ENCODE peak calls at places on chromosomes 6 and 20, in seven cellular contexts. I is A172; W is effector memory CD8-positive, alpha-beta T cell; M is GM04504; V is SK-N-SH; K is CD4-positive, alpha-beta T cell; P is Daoy. S is an unnamed sample.

GRCh38 chr6:148790404-148790803 is 43.6 kb downstream of the UST start:
- DNase-seq in I (no peak), W (no peak), M (no peak), V (no peak), K (no peak), P (no peak), S (no peak)

GRCh38 chr6:140684776-140685550 is 1310.5 kb upstream of the CITED2 start:
- DNase-seq in I (no peak), W (no peak), M (no peak), V (no peak), K (no peak), P (no peak), S (no peak)

GRCh38 chr20:58651823-58652605 is 931 bp downstream of the STX16 start:
- DNase-seq in I (peak; percentile 70), W (peak; percentile 51), M (peak; percentile 31), V (peak; percentile 69), K (peak; percentile 54), P (peak; percentile 63), S (peak; percentile 67)

GRCh38 chr20:36717657-36718056 is 28.2 kb downstream of the NDRG3 start:
- DNase-seq in I (no peak), W (no peak), M (no peak), V (no peak), K (no peak), P (no peak), S (no peak)

GRCh38 chr6:37059344-37060194 is 54.1 kb downstream of the FGD2 start:
- DNase-seq in I (peak; percentile 97), W (no peak), M (peak; percentile 94), V (no peak), K (no peak), P (peak; percentile 98), S (no peak)

GRCh38 chr6:74343804-74344203 is 647.8 kb downstream of the CD109 start:
- DNase-seq in I (no peak), W (no peak), M (no peak), V (peak; percentile 1), K (no peak), P (no peak), S (peak; percentile 31)

GRCh38 chr6:13044390-13044789 is 283.9 kb downstream of the TBC1D7 start:
- DNase-seq in I (peak; percentile 77), W (no peak), M (no peak), V (no peak), K (no peak), P (peak; percentile 63), S (no peak)

GRCh38 chr20:17436664-17437063 is 94.5 kb downstream of the BFSP1 start:
- DNase-seq in I (no peak), W (no peak), M (no peak), V (no peak), K (no peak), P (no peak), S (no peak)

GRCh38 chr6:52539607-52540006 is 37.3 kb downstream of the TRAM2 start:
- DNase-seq in I (peak; percentile 63), W (no peak), M (peak; percentile 73), V (no peak), K (no peak), P (peak; percentile 63), S (no peak)

GRCh38 chr20:34578521-34579147 is 20.1 kb downstream of the MAP1LC3A start:
- DNase-seq in I (no peak), W (no peak), M (no peak), V (no peak), K (no peak), P (no peak), S (no peak)

GRCh38 chr6:144190593-144190992 is 40.3 kb downstream of the STX11 start:
- DNase-seq in I (peak; percentile 42), W (no peak), M (peak; percentile 29), V (no peak), K (no peak), P (peak; percentile 33), S (no peak)

GRCh38 chr6:113701552-113702254 is 155.4 kb upstream of the MARCKS start:
- DNase-seq in I (no peak), W (no peak), M (no peak), V (no peak), K (no peak), P (no peak), S (no peak)